ENCODE peak calls at places on chromosomes 3 and 15, in eight cellular contexts. A, J, K, C, O, X, V and B are unnamed samples.

GRCh38 chr15:98981851-98982722 is 25.5 kb downstream of the PGPEP1L start:
- DNase-seq in A (no peak), J (no peak), K (no peak), C (peak), O (no peak), X (no peak), V (peak), B (no peak)

GRCh38 chr3:65946438-65946837 is 92.3 kb downstream of the MAGI1 start:
- DNase-seq in A (peak), J (no peak), K (no peak), C (peak), O (no peak), X (no peak), V (peak), B (no peak)

GRCh38 chr3:47542614-47543173 is 29.2 kb upstream of the ELP6 start:
- DNase-seq in A (no peak), J (peak), K (no peak), C (no peak), O (no peak), X (peak), V (no peak), B (peak)

GRCh38 chr3:108780235-108780634 is 23.0 kb upstream of the RETNLB start:
- DNase-seq in A (peak), J (no peak), K (no peak), C (no peak), O (no peak), X (no peak), V (no peak), B (no peak)

GRCh38 chr15:99365232-99365631 is 114.0 kb downstream of the LRRC28 start:
- DNase-seq in A (no peak), J (no peak), K (no peak), C (no peak), O (no peak), X (no peak), V (no peak), B (no peak)

GRCh38 chr3:9787714-9788113 is 4.6 kb downstream of the TADA3 start:
- DNase-seq in A (no peak), J (no peak), K (no peak), C (no peak), O (no peak), X (no peak), V (no peak), B (no peak)

GRCh38 chr3:100781311-100781710 is 72.0 kb downstream of the TFG start:
- DNase-seq in A (no peak), J (no peak), K (no peak), C (peak), O (no peak), X (no peak), V (no peak), B (peak)

GRCh38 chr3:155064920-155065319 is 15.2 kb upstream of the MME start:
- DNase-seq in A (no peak), J (no peak), K (no peak), C (peak), O (no peak), X (no peak), V (no peak), B (no peak)

GRCh38 chr3:148004331-148004730 is 595.2 kb downstream of the ZIC1 start:
- DNase-seq in A (no peak), J (no peak), K (peak), C (no peak), O (no peak), X (no peak), V (no peak), B (no peak)

GRCh38 chr15:71810256-71811035 is at the start of gene NR2E3:
- DNase-seq in A (peak), J (no peak), K (no peak), C (no peak), O (no peak), X (no peak), V (no peak), B (no peak)

GRCh38 chr3:16245613-16246012 is 19.1 kb downstream of the DPH3 start:
- DNase-seq in A (no peak), J (no peak), K (no peak), C (no peak), O (no peak), X (no peak), V (no peak), B (no peak)

GRCh38 chr15:37099321-37100108 is 834 bp downstream of the MEIS2 start:
- DNase-seq in A (no peak), J (no peak), K (peak), C (peak), O (no peak), X (peak), V (no peak), B (no peak)

GRCh38 chr15:82852906-82853635 is 43.6 kb downstream of the WHAMM start:
- DNase-seq in A (no peak), J (no peak), K (no peak), C (no peak), O (peak), X (no peak), V (peak), B (no peak)

GRCh38 chr3:54709785-54710184 is 218.1 kb downstream of the LRTM1 start:
- DNase-seq in A (no peak), J (no peak), K (no peak), C (no peak), O (no peak), X (no peak), V (no peak), B (no peak)

GRCh38 chr15:42736178-42736792 is 643 bp downstream of the CDAN1 start:
- DNase-seq in A (peak), J (no peak), K (peak), C (peak), O (no peak), X (peak), V (no peak), B (no peak)

GRCh38 chr3:28853830-28854229 is 427.0 kb upstream of the RBMS3 start:
- DNase-seq in A (no peak), J (no peak), K (no peak), C (peak), O (no peak), X (no peak), V (no peak), B (no peak)

GRCh38 chr3:152243301-152243711 is 25.4 kb upstream of the MBNL1 start:
- DNase-seq in A (no peak), J (no peak), K (no peak), C (no peak), O (no peak), X (no peak), V (no peak), B (no peak)

GRCh38 chr15:69697913-69698312 is 245.3 kb downstream of the RPLP1 start:
- DNase-seq in A (no peak), J (no peak), K (no peak), C (no peak), O (no peak), X (no peak), V (no peak), B (no peak)

GRCh38 chr3:67090472-67090871 is 92.4 kb downstream of the KBTBD8 start:
- DNase-seq in A (no peak), J (no peak), K (no peak), C (peak), O (no peak), X (no peak), V (no peak), B (no peak)

GRCh38 chr15:79478108-79478507 is 46.0 kb downstream of the MINAR1 start:
- DNase-seq in A (no peak), J (no peak), K (no peak), C (no peak), O (no peak), X (no peak), V (no peak), B (no peak)

GRCh38 chr3:48285132-48285531 is 44.2 kb downstream of the ZNF589 start:
- DNase-seq in A (no peak), J (no peak), K (no peak), C (no peak), O (no peak), X (no peak), V (no peak), B (no peak)

GRCh38 chr15:47185222-47185800 is 532.0 kb upstream of the SEMA6D start:
- DNase-seq in A (no peak), J (no peak), K (no peak), C (peak), O (no peak), X (no peak), V (no peak), B (no peak)

GRCh38 chr3:103085465-103085864 is 650.6 kb downstream of the ZPLD1 start:
- DNase-seq in A (no peak), J (no peak), K (no peak), C (no peak), O (no peak), X (no peak), V (no peak), B (no peak)

GRCh38 chr15:61084944-61085367 is 144.1 kb downstream of the RORA start:
- DNase-seq in A (peak), J (no peak), K (peak), C (peak), O (no peak), X (no peak), V (no peak), B (no peak)

GRCh38 chr15:79067434-79067833 is 23.1 kb downstream of the RASGRF1 start:
- DNase-seq in A (no peak), J (no peak), K (no peak), C (no peak), O (no peak), X (no peak), V (no peak), B (no peak)

GRCh38 chr15:76664895-76665294 is 240.2 kb downstream of the SCAPER start:
- DNase-seq in A (no peak), J (no peak), K (no peak), C (no peak), O (no peak), X (no peak), V (no peak), B (no peak)

GRCh38 chr3:33636125-33636855 is 81.8 kb downstream of the CLASP2 start:
- DNase-seq in A (no peak), J (no peak), K (peak), C (peak), O (no peak), X (no peak), V (no peak), B (peak)

GRCh38 chr3:143060906-143061305 is 58.7 kb upstream of the CHST2 start:
- DNase-seq in A (no peak), J (no peak), K (no peak), C (no peak), O (no peak), X (no peak), V (no peak), B (no peak)

GRCh38 chr3:139122221-139122581 is 77.5 kb upstream of the PRR23C start:
- DNase-seq in A (no peak), J (no peak), K (no peak), C (peak), O (no peak), X (no peak), V (no peak), B (no peak)

GRCh38 chr3:196140224-196140623 is 58.3 kb upstream of the TFRC start:
- DNase-seq in A (no peak), J (no peak), K (no peak), C (no peak), O (no peak), X (no peak), V (no peak), B (no peak)

GRCh38 chr3:192207661-192208060 is 519.7 kb downstream of the FGF12 start:
- DNase-seq in A (no peak), J (no peak), K (no peak), C (no peak), O (no peak), X (no peak), V (no peak), B (peak)

GRCh38 chr3:193788189-193788946 is 195.4 kb downstream of the OPA1 start:
- DNase-seq in A (peak), J (no peak), K (peak), C (peak), O (peak), X (peak), V (peak), B (peak)

GRCh38 chr15:40578892-40579291 is 9.8 kb downstream of the RPUSD2 start:
- DNase-seq in A (no peak), J (no peak), K (no peak), C (no peak), O (no peak), X (no peak), V (no peak), B (no peak)

GRCh38 chr15:40584191-40584590 is 9.9 kb upstream of the KNL1 start:
- DNase-seq in A (no peak), J (no peak), K (no peak), C (no peak), O (no peak), X (no peak), V (no peak), B (no peak)

DNA sequence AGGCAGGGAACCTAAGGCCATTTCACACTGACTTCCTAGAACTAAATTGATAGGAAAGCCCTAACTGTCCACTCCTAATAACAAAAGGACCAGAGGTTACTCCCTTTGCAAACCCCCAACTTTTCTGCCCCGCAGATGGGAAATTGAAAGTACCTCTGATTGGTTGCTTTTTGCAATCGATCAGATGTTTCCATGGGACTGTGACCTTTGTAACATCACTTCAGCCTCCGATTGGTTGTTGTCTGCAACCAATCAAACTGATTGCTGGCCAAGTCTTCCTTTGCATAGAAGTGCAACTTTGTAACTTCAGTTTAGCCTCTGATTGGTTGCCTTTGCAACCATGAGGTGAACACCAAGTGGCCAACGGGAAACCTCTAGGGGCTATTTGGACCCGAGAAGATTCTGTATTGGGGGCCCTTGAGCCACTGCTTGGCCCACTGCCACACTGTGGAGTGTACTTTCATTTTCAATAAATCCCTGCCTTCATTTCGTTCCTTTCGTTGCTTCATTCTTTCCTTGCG is 11.3 kb upstream of the KNL1 start:
- DNase-seq in A (peak), J (no peak), K (no peak), C (peak), O (no peak), X (no peak), V (no peak), B (no peak)
- H3K4me3 ChIP-seq in A (no peak), J (peak), K (no peak), C (no peak), O (no peak), X (peak), V (peak), B (no peak)

GRCh38 chr3:131892331-131892730 is 142.5 kb downstream of the CPNE4 start:
- DNase-seq in A (no peak), J (no peak), K (no peak), C (no peak), O (no peak), X (no peak), V (no peak), B (no peak)
- TF ChIP-seq CTCF in A (peak), J (no peak), K (peak), C (no peak), O (no peak), X (no peak), V (no peak), B (no peak)

DNA sequence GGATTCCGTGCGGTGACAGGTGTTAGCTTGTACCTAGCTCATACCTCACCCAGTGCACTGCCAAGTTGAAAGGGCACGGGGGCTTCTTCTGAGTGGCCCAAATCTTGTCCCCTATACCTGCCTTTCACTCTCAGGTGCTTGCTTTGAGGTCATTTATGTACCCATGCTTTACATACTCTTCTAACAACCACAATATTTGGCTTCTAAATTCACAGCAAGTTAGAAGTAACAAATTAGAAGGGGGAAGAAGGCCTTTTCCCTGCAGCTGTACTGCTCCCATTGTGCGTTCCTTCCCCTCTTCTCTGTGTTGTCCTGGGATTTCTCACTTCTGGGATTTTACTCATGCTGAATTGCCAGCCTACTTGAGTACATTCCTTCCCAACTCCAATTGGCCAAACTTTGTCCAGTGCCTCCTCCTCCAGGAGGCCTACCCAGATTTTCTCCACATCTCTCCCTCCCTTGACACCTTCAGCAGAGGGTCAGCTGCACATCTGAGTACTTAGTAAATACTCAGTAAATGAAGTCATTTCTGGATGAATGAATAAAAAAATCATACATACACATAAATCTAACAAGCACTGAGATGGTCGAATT is 66.5 kb upstream of the POLG start:
- DNase-seq in A (no peak), J (no peak), K (no peak), C (no peak), O (no peak), X (no peak), V (no peak), B (no peak)
- H3K4me3 ChIP-seq in A (no peak), J (no peak), K (no peak), C (no peak), O (no peak), X (no peak), V (no peak), B (no peak)

DNA sequence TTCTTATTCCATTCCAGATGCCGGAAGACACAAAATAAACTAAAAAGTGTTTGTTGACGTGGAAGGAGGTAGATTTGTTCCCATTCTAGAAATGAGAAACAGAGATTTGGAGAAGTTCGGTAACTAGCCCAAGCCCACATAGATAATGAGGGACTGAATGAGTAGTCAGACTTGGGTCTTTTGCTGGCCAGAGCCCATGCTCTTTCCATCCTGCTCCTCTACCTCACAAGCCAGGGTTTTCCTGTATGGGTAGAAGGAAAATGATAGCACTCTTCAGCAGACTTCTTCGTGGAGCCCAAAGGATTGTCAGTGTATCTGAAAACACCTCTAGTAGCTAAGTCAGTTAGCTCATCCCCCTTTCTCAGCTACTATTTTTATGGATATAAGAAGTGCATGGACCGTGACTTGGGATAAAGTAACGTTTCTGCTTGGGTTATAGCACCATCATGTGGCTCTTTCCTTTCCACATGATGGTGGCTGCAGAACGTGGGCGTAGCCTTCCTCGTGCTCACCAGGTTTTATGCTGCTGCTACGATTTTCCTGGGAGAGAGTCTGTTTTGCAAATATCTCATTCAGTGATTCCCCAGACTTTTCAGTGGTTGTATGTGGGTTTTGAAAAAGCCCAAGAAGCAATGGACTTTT is 84.6 kb downstream of the DGKG start:
- DNase-seq in A (peak), J (no peak), K (peak), C (peak), O (peak), X (no peak), V (no peak), B (peak)
- TF ChIP-seq CTCF in A (peak), J (no peak), K (peak), C (peak), O (no peak), X (no peak), V (peak), B (peak)

GRCh38 chr15:63805993-63806980 is 27.5 kb downstream of the HERC1 start:
- DNase-seq in A (no peak), J (no peak), K (no peak), C (no peak), O (no peak), X (no peak), V (no peak), B (no peak)
- H3K4me3 ChIP-seq in A (no peak), J (no peak), K (no peak), C (no peak), O (no peak), X (no peak), V (no peak), B (no peak)

GRCh38 chr3:64928683-64929082 is 240.9 kb upstream of the ADAMTS9 start:
- DNase-seq in A (no peak), J (no peak), K (no peak), C (no peak), O (no peak), X (no peak), V (no peak), B (no peak)
- TF ChIP-seq CTCF in A (peak), J (no peak), K (no peak), C (no peak), O (no peak), X (no peak), V (no peak), B (no peak)